ENCODE peak calls at places on chromosome 22, in six cellular contexts. I is cardiac muscle cell, Z is heart right ventricle, U is uterus, N is mesothelial cell of epicardium, V is A549. X is an unnamed sample.

GRCh38 chr22:46054091-46054877 is 77.3 kb upstream of the WNT7B start:
- DNase-seq in U (peak; percentile 88), I (no peak), Z (peak; percentile 86), N (no peak), V (no peak), X (peak; percentile 25)

GRCh38 chr22:28012811-28013460 is 93.9 kb upstream of the PITPNB start:
- DNase-seq in Z (no peak), I (no peak), V (no peak), N (no peak), U (no peak), X (no peak)

GRCh38 chr22:32469799-32470212 is 4.8 kb upstream of the FBXO7 start:
- DNase-seq in U (peak; percentile 38), Z (no peak), N (no peak), I (no peak), V (peak; percentile 20), X (no peak)

GRCh38 chr22:22745225-22746060 is 101.0 kb downstream of the GGTLC2 start:
- DNase-seq in N (no peak), Z (no peak), V (peak; percentile 10), I (no peak), U (no peak), X (no peak)

GRCh38 chr22:26086359-26086758 is 82.9 kb upstream of the SEZ6L start:
- DNase-seq in N (no peak), I (no peak), Z (no peak), U (no peak), V (no peak), X (no peak)

GRCh38 chr22:46662226-46662625 is 42.0 kb downstream of the GRAMD4 start:
- DNase-seq in I (no peak), N (no peak), U (no peak), Z (no peak), V (no peak), X (no peak)

GRCh38 chr22:28505416-28506156 is 174.1 kb downstream of the TTC28 start:
- DNase-seq in U (no peak), I (no peak), N (no peak), Z (no peak), V (no peak), X (no peak)

GRCh38 chr22:32644252-32645100 is 157.0 kb upstream of the TIMP3 start:
- DNase-seq in I (no peak), Z (peak; percentile 80), N (no peak), V (no peak), U (peak; percentile 74), X (no peak)

GRCh38 chr22:23218867-23219251 is 38.5 kb downstream of the BCR start:
- DNase-seq in U (no peak), Z (no peak), N (no peak), V (no peak), I (peak; percentile 86), X (no peak)

GRCh38 chr22:24053481-24054226 is 42.5 kb downstream of the CABIN1 start:
- DNase-seq in V (no peak), Z (no peak), N (no peak), I (no peak), U (no peak), X (no peak)

GRCh38 chr22:48488149-48488551 is 1339.5 kb downstream of the BRD1 start:
- DNase-seq in U (no peak), Z (no peak), I (no peak), N (no peak), V (no peak), X (no peak)

GRCh38 chr22:25172153-25172552 is 27.5 kb upstream of the CRYBB3 start:
- DNase-seq in V (peak; percentile 7), U (no peak), I (no peak), Z (no peak), N (no peak), X (no peak)

GRCh38 chr22:46604306-46604690 is 15.9 kb upstream of the GRAMD4 start:
- DNase-seq in I (no peak), Z (peak; percentile 48), N (no peak), V (no peak), U (no peak), X (no peak)

GRCh38 chr22:28002181-28002700 is 83.2 kb upstream of the PITPNB start:
- DNase-seq in V (no peak), I (no peak), U (no peak), Z (no peak), N (no peak), X (no peak)

GRCh38 chr22:24578355-24579241 is 14.3 kb downstream of the LRRC75B start:
- DNase-seq in N (no peak), U (no peak), Z (no peak), I (no peak), V (no peak), X (no peak)

GRCh38 chr22:33917744-33918406 is 2.4 kb downstream of the LARGE1 start:
- DNase-seq in U (no peak), N (no peak), Z (no peak), I (no peak), V (no peak), X (no peak)
- TF ChIP-seq CTCF in U (peak; percentile 12), N (no peak), Z (no peak), I (no peak), V (peak; percentile 10), X (no peak)

GRCh38 chr22:19723990-19724827 is 870 bp downstream of the GP1BB start:
- DNase-seq in N (peak; percentile 52), I (peak; percentile 81), U (no peak), Z (no peak), V (no peak), X (no peak)
- TF ChIP-seq CTCF in N (no peak), I (no peak), U (no peak), Z (no peak), V (no peak), X (no peak)

GRCh38 chr22:41245917-41246499 is 5.3 kb upstream of the CHADL start:
- DNase-seq in U (no peak), N (no peak), I (no peak), Z (no peak), V (no peak), X (no peak)
- TF ChIP-seq CTCF in U (no peak), N (no peak), I (no peak), Z (no peak), V (no peak), X (no peak)

GRCh38 chr22:42959472-42960145 is 55.3 kb downstream of the PACSIN2 start:
- DNase-seq in Z (peak; percentile 79), U (peak; percentile 62), V (peak; percentile 43), I (peak; percentile 76), N (peak; percentile 48), X (no peak)
- TF ChIP-seq CTCF in Z (no peak), U (no peak), V (no peak), I (no peak), N (no peak), X (no peak)

GRCh38 chr22:41832553-41833368 is at the start of gene SREBF2:
- DNase-seq in I (peak; percentile 100), Z (peak; percentile 100), U (peak; percentile 100), N (peak; percentile 98), V (peak; percentile 92), X (peak; percentile 97)
- TF ChIP-seq CTCF in I (no peak), Z (no peak), U (no peak), N (no peak), V (no peak), X (no peak)

GRCh38 chr22:44599084-44599483 is 101.1 kb upstream of the RTL6 start:
- DNase-seq in U (no peak), N (no peak), Z (no peak), V (no peak), I (no peak), X (no peak)

GRCh38 chr22:44597616-44598015 is 99.6 kb upstream of the RTL6 start:
- DNase-seq in U (no peak), N (no peak), V (no peak), I (no peak), Z (no peak), X (no peak)

GRCh38 chr22:44594951-44595350 is 96.9 kb upstream of the RTL6 start:
- DNase-seq in I (no peak), N (no peak), Z (no peak), V (no peak), U (no peak), X (no peak)

GRCh38 chr22:44595841-44596341 is 97.9 kb upstream of the RTL6 start:
- DNase-seq in V (no peak), N (no peak), I (no peak), Z (no peak), U (no peak), X (no peak)

DNA sequence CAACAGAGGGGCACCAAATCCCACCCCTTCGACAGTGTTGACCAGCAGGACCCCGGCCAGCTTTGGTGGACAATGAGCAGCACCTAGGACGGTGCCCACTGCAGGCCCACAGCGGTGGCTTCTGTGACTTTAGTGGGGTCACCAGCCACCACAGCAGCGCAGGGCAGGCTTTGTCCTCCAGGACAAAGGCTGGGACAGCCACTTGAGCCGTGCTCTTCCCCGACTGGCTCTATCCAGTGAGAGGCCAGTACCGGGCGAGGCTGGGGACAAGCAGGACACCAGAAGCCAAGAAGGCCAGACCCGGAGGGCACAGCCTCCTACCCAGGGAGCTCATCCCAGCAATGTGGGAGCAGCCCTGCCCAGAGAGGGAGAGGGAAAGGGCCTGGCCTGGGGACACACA is 98.7 kb upstream of the RTL6 start:
- DNase-seq in N (no peak), U (no peak), V (no peak), I (no peak), Z (no peak), X (no peak)
- TF ChIP-seq CTCF in N (no peak), U (no peak), V (no peak), I (no peak), Z (no peak), X (no peak)